ENCODE peak calls at places on chromosomes 6 and 20, in seven cellular contexts. Q is naive B cell; C is left ventricle myocardium inferior; K is H9; D is fibroblast of villous mesenchyme; P is stimulated activated CD4-positive, alpha-beta T cell treated with anti-CD3 and anti-CD28 coated beads, Interleukin-4, amount 100 ng/mL, for 1 hour; J is NCI-H2081. A is an unnamed sample.

GRCh38 chr20:61588356-61589054 is 336.4 kb downstream of the CDH4 start:
- DNase-seq in K (no peak), J (no peak), D (peak; percentile 74), Q (no peak), P (no peak), C (no peak), A (no peak)

GRCh38 chr20:667351-668034 is 8.1 kb downstream of the SCRT2 start:
- DNase-seq in J (peak; percentile 25), K (peak; percentile 77), Q (no peak), C (peak; percentile 64), D (peak; percentile 45), P (peak; percentile 65), A (peak; percentile 54)

GRCh38 chr6:134529921-134530320 is 212.0 kb upstream of the SGK1 start:
- DNase-seq in J (no peak), D (peak; percentile 64), Q (no peak), C (no peak), P (no peak), K (no peak), A (no peak)

GRCh38 chr6:12075067-12075563 is 63.0 kb downstream of the HIVEP1 start:
- DNase-seq in K (no peak), P (no peak), J (no peak), D (peak; percentile 18), Q (no peak), C (no peak), A (no peak)

GRCh38 chr6:19827247-19827646 is 9.9 kb upstream of the ID4 start:
- DNase-seq in K (no peak), J (no peak), D (no peak), P (no peak), Q (no peak), C (no peak), A (no peak)

GRCh38 chr6:21115111-21115510 is 478.4 kb upstream of the SOX4 start:
- DNase-seq in Q (no peak), K (no peak), P (no peak), D (no peak), C (no peak), J (peak; percentile 86), A (no peak)

GRCh38 chr20:63782051-63782471 is 42.5 kb downstream of the SLC2A4RG start:
- DNase-seq in J (no peak), C (no peak), K (no peak), Q (no peak), P (peak; percentile 29), D (no peak), A (peak; percentile 50)

GRCh38 chr6:165010556-165011535 is 298.6 kb downstream of the C6orf118 start:
- DNase-seq in D (peak; percentile 13), C (no peak), J (no peak), P (no peak), K (no peak), Q (no peak), A (no peak)

GRCh38 chr20:44691424-44692423 is 23.4 kb upstream of the CCN5 start:
- DNase-seq in P (no peak), D (no peak), K (no peak), C (peak; percentile 85), Q (no peak), J (no peak), A (no peak)

GRCh38 chr20:7361321-7361720 is 578.9 kb downstream of the HAO1 start:
- DNase-seq in D (no peak), J (peak; percentile 16), K (no peak), C (no peak), Q (no peak), P (no peak), A (no peak)

GRCh38 chr20:62953839-62954703 is 1.6 kb downstream of the SLC17A9 start:
- DNase-seq in C (peak; percentile 73), P (peak; percentile 43), J (peak; percentile 69), K (peak; percentile 71), Q (peak; percentile 92), D (peak; percentile 86), A (peak; percentile 79)

GRCh38 chr20:50794846-50795634 is at the start of gene BCAS4:
- DNase-seq in C (peak; percentile 66), K (peak; percentile 93), P (peak; percentile 86), J (peak; percentile 78), Q (peak; percentile 87), D (peak; percentile 75), A (peak; percentile 90)

GRCh38 chr20:10731190-10731955 is 57.6 kb upstream of the JAG1 start:
- DNase-seq in Q (no peak), C (no peak), D (no peak), P (no peak), K (no peak), J (no peak), A (no peak)

GRCh38 chr6:33613146-33613793 is 7.9 kb upstream of the ITPR3 start:
- DNase-seq in Q (no peak), J (no peak), D (no peak), P (no peak), C (no peak), K (no peak), A (no peak)

GRCh38 chr6:56714982-56715456 is 72.3 kb upstream of the DST start:
- DNase-seq in P (no peak), C (no peak), J (peak; percentile 19), K (no peak), D (peak; percentile 79), Q (no peak), A (no peak)

GRCh38 chr6:3819161-3820110 is 29.7 kb upstream of the FAM50B start:
- DNase-seq in J (no peak), D (no peak), P (no peak), Q (no peak), C (no peak), K (no peak), A (no peak)

GRCh38 chr20:50510706-50511401 is 671 bp downstream of the PTPN1 start:
- DNase-seq in Q (no peak), D (no peak), P (peak; percentile 16), J (no peak), K (no peak), C (peak; percentile 25), A (no peak)

GRCh38 chr6:137819740-137820139 is 47.3 kb upstream of the TNFAIP3 start:
- DNase-seq in D (no peak), K (no peak), C (no peak), J (no peak), Q (peak; percentile 43), P (no peak), A (no peak)

GRCh38 chr6:77092971-77093370 is 370.3 kb downstream of the HTR1B start:
- DNase-seq in J (no peak), Q (no peak), K (no peak), C (no peak), D (peak; percentile 95), P (no peak), A (no peak)

GRCh38 chr6:142289687-142290086 is 12.1 kb upstream of the ADGRG6 start:
- DNase-seq in P (no peak), J (no peak), C (no peak), K (no peak), Q (no peak), D (no peak), A (no peak)

GRCh38 chr6:125957845-125958244 is 1.3 kb downstream of the HINT3 start:
- DNase-seq in J (no peak), C (no peak), P (no peak), D (peak; percentile 85), Q (no peak), K (no peak), A (no peak)

GRCh38 chr6:34536251-34536958 is 19.7 kb downstream of the SPDEF start:
- DNase-seq in D (no peak), C (no peak), J (peak; percentile 89), P (no peak), K (no peak), Q (no peak), A (no peak)

GRCh38 chr6:165439928-165440554 is 130.6 kb upstream of the C6orf118 start:
- DNase-seq in K (no peak), J (peak; percentile 0), Q (no peak), P (no peak), C (no peak), D (peak; percentile 74), A (no peak)